ENCODE peak calls at places on chromosomes 4 and X, in eight cellular contexts. One of them, this sample, is unnamed.

GRCh38 chr4:101670370-101670769 is 120.2 kb upstream of the BANK1 start:
- DNase-seq in WERI-Rb-1: no peak
- DNase-seq in H9: no peak
- DNase-seq in NB4: no peak
- DNase-seq in cardiac fibroblast: no peak
- DNase-seq in AG10803: no peak
- DNase-seq in CD4-positive, alpha-beta T cell: no peak
- DNase-seq in GM06990: no peak
- DNase-seq in this sample: no peak

GRCh38 chrX:47166126-47166525 is 21.1 kb downstream of the RBM10 start:
- DNase-seq in cardiac fibroblast: peak
- DNase-seq in AG10803: peak
- DNase-seq in H9: no peak
- DNase-seq in NB4: no peak
- DNase-seq in CD4-positive, alpha-beta T cell: no peak
- DNase-seq in GM06990: no peak
- DNase-seq in WERI-Rb-1: no peak
- DNase-seq in this sample: no peak

GRCh38 chr4:2944882-2945526 is 18.2 kb downstream of the NOP14 start:
- DNase-seq in CD4-positive, alpha-beta T cell: no peak
- DNase-seq in H9: no peak
- DNase-seq in NB4: no peak
- DNase-seq in WERI-Rb-1: no peak
- DNase-seq in cardiac fibroblast: no peak
- DNase-seq in GM06990: no peak
- DNase-seq in AG10803: no peak
- DNase-seq in this sample: no peak

GRCh38 chr4:24042094-24042493 is 152.2 kb upstream of the PPARGC1A start:
- DNase-seq in CD4-positive, alpha-beta T cell: no peak
- DNase-seq in WERI-Rb-1: no peak
- DNase-seq in AG10803: peak
- DNase-seq in GM06990: no peak
- DNase-seq in NB4: no peak
- DNase-seq in H9: no peak
- DNase-seq in cardiac fibroblast: peak
- DNase-seq in this sample: no peak

GRCh38 chr4:127251423-127251822 is 381.3 kb upstream of the INTU start:
- DNase-seq in CD4-positive, alpha-beta T cell: no peak
- DNase-seq in H9: no peak
- DNase-seq in WERI-Rb-1: no peak
- DNase-seq in GM06990: no peak
- DNase-seq in cardiac fibroblast: no peak
- DNase-seq in AG10803: peak
- DNase-seq in NB4: peak
- DNase-seq in this sample: no peak

GRCh38 chr4:41323186-41323585 is 66.5 kb downstream of the UCHL1 start:
- DNase-seq in WERI-Rb-1: no peak
- DNase-seq in GM06990: no peak
- DNase-seq in AG10803: no peak
- DNase-seq in CD4-positive, alpha-beta T cell: no peak
- DNase-seq in H9: no peak
- DNase-seq in cardiac fibroblast: no peak
- DNase-seq in NB4: no peak
- DNase-seq in this sample: no peak

GRCh38 chr4:41727861-41728570 is 20.5 kb downstream of the PHOX2B start:
- DNase-seq in cardiac fibroblast: no peak
- DNase-seq in AG10803: no peak
- DNase-seq in GM06990: no peak
- DNase-seq in H9: no peak
- DNase-seq in CD4-positive, alpha-beta T cell: no peak
- DNase-seq in NB4: no peak
- DNase-seq in WERI-Rb-1: no peak
- DNase-seq in this sample: no peak

GRCh38 chr4:37528161-37528560 is 158.0 kb downstream of the RELL1 start:
- DNase-seq in NB4: peak
- DNase-seq in GM06990: no peak
- DNase-seq in WERI-Rb-1: no peak
- DNase-seq in cardiac fibroblast: no peak
- DNase-seq in H9: no peak
- DNase-seq in CD4-positive, alpha-beta T cell: no peak
- DNase-seq in AG10803: no peak
- DNase-seq in this sample: peak

GRCh38 chrX:74557378-74557777 is 57.0 kb downstream of the RLIM start:
- DNase-seq in NB4: no peak
- DNase-seq in AG10803: no peak
- DNase-seq in GM06990: no peak
- DNase-seq in cardiac fibroblast: no peak
- DNase-seq in WERI-Rb-1: no peak
- DNase-seq in H9: no peak
- DNase-seq in CD4-positive, alpha-beta T cell: no peak
- DNase-seq in this sample: no peak

GRCh38 chr4:7195138-7195510 is 2.8 kb downstream of the SORCS2 start:
- DNase-seq in WERI-Rb-1: no peak
- DNase-seq in NB4: no peak
- DNase-seq in GM06990: no peak
- DNase-seq in cardiac fibroblast: no peak
- DNase-seq in CD4-positive, alpha-beta T cell: no peak
- DNase-seq in H9: peak
- DNase-seq in AG10803: no peak
- DNase-seq in this sample: no peak

GRCh38 chr4:165058676-165059075 is 5.0 kb downstream of the TRIM75 start:
- DNase-seq in H9: no peak
- DNase-seq in AG10803: no peak
- DNase-seq in CD4-positive, alpha-beta T cell: no peak
- DNase-seq in WERI-Rb-1: no peak
- DNase-seq in cardiac fibroblast: no peak
- DNase-seq in GM06990: no peak
- DNase-seq in NB4: no peak
- DNase-seq in this sample: no peak

GRCh38 chrX:108156934-108157466 is 65.4 kb downstream of the ATG4A start:
- DNase-seq in NB4: no peak
- DNase-seq in GM06990: no peak
- DNase-seq in WERI-Rb-1: no peak
- DNase-seq in H9: no peak
- DNase-seq in cardiac fibroblast: no peak
- DNase-seq in AG10803: no peak
- DNase-seq in CD4-positive, alpha-beta T cell: no peak
- DNase-seq in this sample: no peak

GRCh38 chr4:109649872-109650271 is 53.4 kb downstream of the CASP6 start:
- DNase-seq in cardiac fibroblast: no peak
- DNase-seq in GM06990: peak
- DNase-seq in WERI-Rb-1: no peak
- DNase-seq in AG10803: no peak
- DNase-seq in NB4: no peak
- DNase-seq in CD4-positive, alpha-beta T cell: no peak
- DNase-seq in H9: no peak
- DNase-seq in this sample: no peak

GRCh38 chrX:39171686-39172085 is 370.4 kb downstream of the MID1IP1 start:
- DNase-seq in NB4: no peak
- DNase-seq in AG10803: no peak
- DNase-seq in GM06990: no peak
- DNase-seq in cardiac fibroblast: no peak
- DNase-seq in CD4-positive, alpha-beta T cell: no peak
- DNase-seq in WERI-Rb-1: no peak
- DNase-seq in H9: no peak
- DNase-seq in this sample: no peak

GRCh38 chrX:118345045-118345400 is 883 bp upstream of the WDR44 start:
- DNase-seq in cardiac fibroblast: no peak
- DNase-seq in GM06990: no peak
- DNase-seq in WERI-Rb-1: no peak
- DNase-seq in H9: no peak
- DNase-seq in AG10803: no peak
- DNase-seq in CD4-positive, alpha-beta T cell: no peak
- DNase-seq in NB4: peak
- DNase-seq in this sample: no peak

GRCh38 chr4:5420266-5420665 is 288.1 kb downstream of the EVC2 start:
- DNase-seq in GM06990: no peak
- DNase-seq in NB4: no peak
- DNase-seq in H9: no peak
- DNase-seq in CD4-positive, alpha-beta T cell: no peak
- DNase-seq in WERI-Rb-1: no peak
- DNase-seq in cardiac fibroblast: no peak
- DNase-seq in AG10803: no peak
- DNase-seq in this sample: no peak

GRCh38 chr4:181685911-181686310 is 557.3 kb upstream of the TENM3 start:
- DNase-seq in cardiac fibroblast: peak
- DNase-seq in AG10803: peak
- DNase-seq in CD4-positive, alpha-beta T cell: no peak
- DNase-seq in H9: no peak
- DNase-seq in GM06990: no peak
- DNase-seq in WERI-Rb-1: no peak
- DNase-seq in NB4: no peak
- DNase-seq in this sample: no peak

GRCh38 chrX:10050481-10050880 is 83.3 kb downstream of the CLDN34 start:
- DNase-seq in AG10803: no peak
- DNase-seq in NB4: no peak
- DNase-seq in WERI-Rb-1: no peak
- DNase-seq in cardiac fibroblast: peak
- DNase-seq in H9: peak
- DNase-seq in GM06990: no peak
- DNase-seq in CD4-positive, alpha-beta T cell: no peak
- DNase-seq in this sample: no peak

GRCh38 chr4:160567634-160568033 is 1464.8 kb downstream of the RAPGEF2 start:
- DNase-seq in CD4-positive, alpha-beta T cell: no peak
- DNase-seq in GM06990: no peak
- DNase-seq in cardiac fibroblast: no peak
- DNase-seq in WERI-Rb-1: no peak
- DNase-seq in H9: no peak
- DNase-seq in NB4: no peak
- DNase-seq in AG10803: no peak
- DNase-seq in this sample: no peak

GRCh38 chr4:82780398-82781231 is 18.0 kb downstream of the SCD5 start:
- DNase-seq in CD4-positive, alpha-beta T cell: no peak
- DNase-seq in cardiac fibroblast: peak
- DNase-seq in WERI-Rb-1: no peak
- DNase-seq in H9: peak
- DNase-seq in AG10803: no peak
- DNase-seq in NB4: no peak
- DNase-seq in GM06990: peak
- DNase-seq in this sample: no peak
- TF ChIP-seq CTCF in CD4-positive, alpha-beta T cell: no peak
- TF ChIP-seq CTCF in cardiac fibroblast: peak
- TF ChIP-seq CTCF in WERI-Rb-1: no peak
- TF ChIP-seq CTCF in H9: peak
- TF ChIP-seq CTCF in AG10803: no peak
- TF ChIP-seq CTCF in NB4: no peak
- TF ChIP-seq CTCF in GM06990: peak
- TF ChIP-seq CTCF in this sample: no peak

GRCh38 chr4:54971474-54971950 is 153.9 kb downstream of the KDR start:
- DNase-seq in WERI-Rb-1: no peak
- DNase-seq in cardiac fibroblast: peak
- DNase-seq in CD4-positive, alpha-beta T cell: no peak
- DNase-seq in H9: peak
- DNase-seq in GM06990: no peak
- DNase-seq in NB4: peak
- DNase-seq in AG10803: peak
- DNase-seq in this sample: no peak

DNA sequence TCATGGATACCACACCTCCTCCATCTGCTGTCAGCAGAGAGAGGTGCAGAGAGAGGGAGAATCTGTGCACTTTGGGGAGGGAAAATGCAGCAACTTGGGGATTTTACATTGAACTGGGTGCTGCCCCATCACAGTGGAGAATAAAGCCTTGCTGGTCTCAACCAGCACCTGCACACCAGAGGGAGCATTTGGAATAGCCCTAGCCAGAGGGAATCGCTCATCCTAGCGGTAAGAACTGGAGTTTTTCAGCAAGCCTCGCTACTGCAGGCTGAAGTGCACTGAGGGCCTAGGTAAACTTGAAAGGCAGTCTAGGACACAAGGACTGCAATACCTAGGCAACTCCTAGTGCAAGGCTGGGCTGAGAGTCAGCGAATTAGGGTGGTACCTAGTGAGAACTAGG is 148.7 kb downstream of the KDR start:
- DNase-seq in AG10803: no peak
- DNase-seq in NB4: no peak
- DNase-seq in cardiac fibroblast: no peak
- DNase-seq in WERI-Rb-1: no peak
- DNase-seq in CD4-positive, alpha-beta T cell: no peak
- DNase-seq in GM06990: no peak
- DNase-seq in H9: peak
- DNase-seq in this sample: no peak
- TF ChIP-seq CTCF in AG10803: no peak
- TF ChIP-seq CTCF in NB4: no peak
- TF ChIP-seq CTCF in cardiac fibroblast: no peak
- TF ChIP-seq CTCF in WERI-Rb-1: no peak
- TF ChIP-seq CTCF in CD4-positive, alpha-beta T cell: no peak
- TF ChIP-seq CTCF in GM06990: no peak
- TF ChIP-seq CTCF in H9: peak
- TF ChIP-seq CTCF in this sample: peak

DNA sequence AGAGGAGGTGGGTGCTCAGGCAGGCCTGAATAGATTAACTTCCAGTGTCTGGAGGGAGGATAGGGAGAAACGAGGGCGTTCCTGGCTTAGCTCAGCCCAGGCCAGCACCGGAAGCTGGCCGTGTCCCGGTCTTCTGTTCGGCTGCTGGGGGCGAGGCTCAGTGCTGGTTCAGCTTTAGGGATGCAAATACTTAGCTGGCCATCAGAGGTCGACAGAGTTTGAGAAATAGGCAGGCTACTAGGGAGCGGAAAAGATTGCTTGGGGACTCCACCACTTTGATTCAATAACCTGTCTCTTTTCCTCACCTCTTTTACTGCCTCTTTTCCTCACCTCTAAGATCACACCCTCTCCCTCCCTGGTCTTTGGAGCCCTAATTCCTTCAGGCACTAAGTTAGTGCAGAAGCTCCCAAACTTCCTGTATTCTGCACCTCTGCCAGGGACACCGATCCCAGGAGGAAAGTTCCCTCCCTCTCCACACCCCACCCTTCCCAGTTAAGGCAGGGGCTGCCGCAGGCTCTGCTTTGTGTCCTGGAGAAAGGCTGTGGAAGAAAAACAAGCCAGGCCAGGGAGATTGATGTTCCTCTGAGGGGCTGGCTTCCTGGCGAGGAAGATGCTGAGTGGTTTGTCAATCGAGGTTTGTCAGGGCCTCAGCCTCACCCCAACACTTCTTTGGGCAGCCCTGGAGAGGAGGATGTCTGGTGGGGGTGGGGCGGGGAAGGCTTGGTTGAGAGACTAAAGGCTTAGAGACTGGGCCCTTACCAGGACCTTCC is 6.0 kb upstream of the EFNB1 start:
- DNase-seq in GM06990: no peak
- DNase-seq in CD4-positive, alpha-beta T cell: no peak
- DNase-seq in NB4: peak
- DNase-seq in cardiac fibroblast: peak
- DNase-seq in AG10803: peak
- DNase-seq in WERI-Rb-1: peak
- DNase-seq in H9: peak
- DNase-seq in this sample: peak
- TF ChIP-seq CTCF in GM06990: peak
- TF ChIP-seq CTCF in CD4-positive, alpha-beta T cell: no peak
- TF ChIP-seq CTCF in NB4: peak
- TF ChIP-seq CTCF in cardiac fibroblast: peak
- TF ChIP-seq CTCF in AG10803: peak
- TF ChIP-seq CTCF in WERI-Rb-1: peak
- TF ChIP-seq CTCF in H9: peak
- TF ChIP-seq CTCF in this sample: peak

DNA sequence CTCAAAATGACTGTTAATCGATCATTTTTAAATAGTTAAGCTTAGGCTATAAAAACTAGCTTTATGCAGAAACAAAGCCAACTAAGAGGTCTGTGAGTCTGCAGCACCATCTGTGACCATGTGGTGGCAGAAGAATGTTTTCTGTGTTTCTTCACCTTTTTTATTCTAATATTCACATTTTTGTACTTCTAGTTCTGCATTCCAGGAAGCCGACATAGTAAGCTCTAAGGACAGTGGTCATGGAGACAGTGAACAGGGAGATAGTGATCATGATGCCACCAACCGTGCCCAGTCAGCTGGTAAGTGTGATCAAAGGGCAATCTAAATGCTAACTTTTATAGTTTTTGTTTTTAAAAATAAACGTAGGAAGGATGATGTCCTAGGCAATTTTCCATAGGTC is 5.6 kb downstream of the PCDH10 start:
- DNase-seq in AG10803: peak
- DNase-seq in GM06990: no peak
- DNase-seq in CD4-positive, alpha-beta T cell: no peak
- DNase-seq in H9: no peak
- DNase-seq in cardiac fibroblast: peak
- DNase-seq in WERI-Rb-1: peak
- DNase-seq in NB4: peak
- DNase-seq in this sample: peak
- TF ChIP-seq CTCF in AG10803: peak
- TF ChIP-seq CTCF in GM06990: peak
- TF ChIP-seq CTCF in CD4-positive, alpha-beta T cell: no peak
- TF ChIP-seq CTCF in H9: peak
- TF ChIP-seq CTCF in cardiac fibroblast: peak
- TF ChIP-seq CTCF in WERI-Rb-1: peak
- TF ChIP-seq CTCF in NB4: peak
- TF ChIP-seq CTCF in this sample: no peak

This sample was measured in Caco-2.